ENCODE peak calls at places on chromosomes 6 and 20, in seven cellular contexts. L is CD8-positive, alpha-beta memory T cell; U is adrenal gland; C is tibial artery; Z is substantia nigra; S is GM12878; M is AG04450. D is an unnamed sample.

GRCh38 chr20:17568972-17569471 is 853 bp upstream of the DSTN start:
- DNase-seq in S (no peak), U (peak), M (peak), C (peak), L (peak), Z (peak), D (no peak)

GRCh38 chr6:36657942-36658544 is 20.5 kb upstream of the CDKN1A start:
- DNase-seq in S (no peak), Z (no peak), C (no peak), U (no peak), L (no peak), M (no peak), D (peak)

GRCh38 chr6:73523434-73524123 is 2.7 kb upstream of the EEF1A1 start:
- DNase-seq in L (peak), C (peak), S (no peak), M (no peak), Z (peak), U (peak), D (no peak)

GRCh38 chr6:25041676-25042598 is 106.2 kb upstream of the RIPOR2 start:
- DNase-seq in C (no peak), Z (no peak), S (no peak), U (no peak), L (peak), M (no peak), D (no peak)

GRCh38 chr20:42100137-42100704 is 482.0 kb upstream of the CHD6 start:
- DNase-seq in Z (no peak), M (no peak), U (no peak), L (no peak), C (no peak), S (no peak), D (no peak)

GRCh38 chr6:139017227-139017626 is 11.3 kb upstream of the ABRACL start:
- DNase-seq in Z (no peak), U (no peak), S (no peak), L (no peak), C (no peak), M (no peak), D (no peak)

GRCh38 chr6:75402296-75402695 is 91.3 kb downstream of the FILIP1 start:
- DNase-seq in S (no peak), M (no peak), U (no peak), C (peak), L (no peak), Z (no peak), D (no peak)

GRCh38 chr20:22511943-22512910 is 72.1 kb downstream of the FOXA2 start:
- DNase-seq in U (no peak), M (no peak), L (no peak), Z (no peak), C (no peak), S (no peak), D (peak)

GRCh38 chr6:3108746-3109414 is 9.6 kb upstream of the BPHL start:
- DNase-seq in S (no peak), M (no peak), L (no peak), U (no peak), C (no peak), Z (no peak), D (no peak)

GRCh38 chr6:44800171-44800671 is 412.7 kb downstream of the CDC5L start:
- DNase-seq in S (no peak), L (no peak), C (no peak), U (peak), M (no peak), Z (no peak), D (no peak)

GRCh38 chr6:94272327-94272726 is 853.0 kb upstream of the EPHA7 start:
- DNase-seq in U (no peak), M (no peak), Z (no peak), L (no peak), S (no peak), C (no peak), D (no peak)

GRCh38 chr6:167913699-167914098 is 83.8 kb upstream of the KIF25 start:
- DNase-seq in L (no peak), C (no peak), Z (no peak), M (no peak), S (no peak), U (no peak), D (no peak)

GRCh38 chr6:41963371-41963770 is 21.8 kb upstream of the CCND3 start:
- DNase-seq in U (peak), Z (no peak), C (no peak), S (no peak), M (no peak), L (no peak), D (no peak)

GRCh38 chr6:10215711-10216110 is 199.2 kb downstream of the TFAP2A start:
- DNase-seq in S (no peak), M (no peak), C (no peak), Z (no peak), L (no peak), U (no peak), D (no peak)

GRCh38 chr6:71091946-71092345 is 135.1 kb upstream of the B3GAT2 start:
- DNase-seq in S (no peak), Z (no peak), M (no peak), L (no peak), U (no peak), C (no peak), D (no peak)

GRCh38 chr6:115358616-115359015 is 702.1 kb downstream of the FRK start:
- DNase-seq in M (no peak), Z (no peak), L (no peak), C (no peak), S (no peak), U (no peak), D (no peak)

GRCh38 chr6:161327360-161327953 is 53.6 kb upstream of the AGPAT4 start:
- DNase-seq in Z (no peak), U (no peak), S (no peak), L (no peak), C (no peak), M (no peak), D (no peak)

GRCh38 chr6:142811923-142812322 is 133.1 kb downstream of the HIVEP2 start:
- DNase-seq in C (no peak), Z (no peak), M (no peak), U (no peak), L (no peak), S (no peak), D (no peak)

GRCh38 chr6:77097940-77098339 is 365.4 kb downstream of the HTR1B start:
- DNase-seq in C (no peak), L (no peak), U (no peak), M (no peak), S (no peak), Z (no peak), D (no peak)

GRCh38 chr20:1033751-1034419 is 31.8 kb upstream of the RSPO4 start:
- DNase-seq in C (no peak), Z (no peak), L (no peak), U (no peak), M (no peak), S (no peak), D (no peak)

GRCh38 chr6:163249651-163250101 is 164.8 kb upstream of the QKI start:
- DNase-seq in M (no peak), U (no peak), C (no peak), Z (peak), S (no peak), L (no peak), D (no peak)

GRCh38 chr6:6969761-6970223 is 138.0 kb upstream of the RREB1 start:
- DNase-seq in S (no peak), M (no peak), L (no peak), U (no peak), Z (no peak), C (no peak), D (peak)

GRCh38 chr6:134034951-134035822 is 17.2 kb downstream of the SLC2A12 start:
- DNase-seq in C (no peak), Z (no peak), U (no peak), S (no peak), M (no peak), L (no peak), D (peak)

GRCh38 chr6:87436435-87436834 is 28.7 kb downstream of the CFAP206 start:
- DNase-seq in C (no peak), L (peak), U (peak), M (peak), Z (no peak), S (peak), D (peak)

GRCh38 chr6:42321976-42322375 is 104.3 kb upstream of the MRPS10 start:
- DNase-seq in S (no peak), M (no peak), L (no peak), C (no peak), U (no peak), Z (no peak), D (no peak)

GRCh38 chr6:112243861-112244415 is 10.4 kb downstream of the LAMA4 start:
- DNase-seq in C (no peak), Z (no peak), M (no peak), U (no peak), L (no peak), S (no peak), D (no peak)
- H3K27ac ChIP-seq in C (peak), Z (no peak), M (no peak), U (no peak), L (no peak), S (no peak), D (no peak)

DNA sequence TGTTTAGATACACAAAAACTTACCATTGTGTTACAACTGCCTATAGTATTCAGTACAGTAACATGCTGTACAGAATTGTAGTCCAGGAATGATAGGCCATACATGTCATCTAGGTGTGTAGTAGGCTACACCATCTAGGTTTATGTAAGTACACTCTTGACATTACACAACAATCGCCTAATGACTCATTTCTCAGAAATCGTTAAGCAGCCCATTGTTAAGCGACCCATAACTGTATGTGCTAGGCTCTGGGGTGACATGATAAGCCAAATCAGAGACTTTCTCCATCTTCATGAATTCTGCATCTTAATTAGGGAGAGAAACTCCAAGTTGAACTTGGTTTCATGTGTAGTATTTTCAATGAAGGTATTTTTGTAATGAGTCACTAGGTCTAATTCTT is 17.2 kb downstream of the STK35 start:
- DNase-seq in Z (no peak), U (no peak), L (no peak), S (peak), M (no peak), C (no peak), D (no peak)
- H3K27ac ChIP-seq in Z (no peak), U (no peak), L (no peak), S (no peak), M (no peak), C (no peak), D (no peak)

GRCh38 chr6:37988696-37989095 is 169.2 kb downstream of the ZFAND3 start:
- DNase-seq in M (no peak), C (no peak), U (no peak), Z (no peak), S (no peak), L (no peak), D (no peak)

GRCh38 chr6:37987008-37987407 is 167.5 kb downstream of the ZFAND3 start:
- DNase-seq in U (no peak), L (no peak), M (no peak), Z (no peak), S (no peak), C (no peak), D (no peak)

GRCh38 chr6:37985355-37985754 is 165.8 kb downstream of the ZFAND3 start:
- DNase-seq in L (peak), M (no peak), U (no peak), Z (no peak), S (no peak), C (no peak), D (no peak)

GRCh38 chr6:37987559-37987958 is 168.0 kb downstream of the ZFAND3 start:
- DNase-seq in S (no peak), C (no peak), U (no peak), M (no peak), L (no peak), Z (no peak), D (no peak)

GRCh38 chr6:37988131-37988530 is 168.6 kb downstream of the ZFAND3 start:
- DNase-seq in C (no peak), M (peak), L (no peak), S (no peak), U (no peak), Z (no peak), D (no peak)
- H3K27ac ChIP-seq in C (peak), M (no peak), L (no peak), S (no peak), U (peak), Z (no peak), D (no peak)

GRCh38 chr6:15508363-15509330 is 154.2 kb downstream of the DTNBP1 start:
- DNase-seq in L (no peak), C (peak), Z (no peak), U (no peak), S (no peak), M (no peak), D (no peak)

GRCh38 chr6:15507746-15508145 is 155.1 kb downstream of the DTNBP1 start:
- DNase-seq in S (no peak), Z (no peak), C (peak), M (no peak), L (no peak), U (no peak), D (no peak)

GRCh38 chr6:15510536-15511247 is 152.1 kb downstream of the DTNBP1 start:
- DNase-seq in L (no peak), M (no peak), S (no peak), U (no peak), C (no peak), Z (peak), D (no peak)

GRCh38 chr6:15510121-15510520 is 152.7 kb downstream of the DTNBP1 start:
- DNase-seq in C (no peak), Z (no peak), S (no peak), L (no peak), U (no peak), M (no peak), D (no peak)

DNA sequence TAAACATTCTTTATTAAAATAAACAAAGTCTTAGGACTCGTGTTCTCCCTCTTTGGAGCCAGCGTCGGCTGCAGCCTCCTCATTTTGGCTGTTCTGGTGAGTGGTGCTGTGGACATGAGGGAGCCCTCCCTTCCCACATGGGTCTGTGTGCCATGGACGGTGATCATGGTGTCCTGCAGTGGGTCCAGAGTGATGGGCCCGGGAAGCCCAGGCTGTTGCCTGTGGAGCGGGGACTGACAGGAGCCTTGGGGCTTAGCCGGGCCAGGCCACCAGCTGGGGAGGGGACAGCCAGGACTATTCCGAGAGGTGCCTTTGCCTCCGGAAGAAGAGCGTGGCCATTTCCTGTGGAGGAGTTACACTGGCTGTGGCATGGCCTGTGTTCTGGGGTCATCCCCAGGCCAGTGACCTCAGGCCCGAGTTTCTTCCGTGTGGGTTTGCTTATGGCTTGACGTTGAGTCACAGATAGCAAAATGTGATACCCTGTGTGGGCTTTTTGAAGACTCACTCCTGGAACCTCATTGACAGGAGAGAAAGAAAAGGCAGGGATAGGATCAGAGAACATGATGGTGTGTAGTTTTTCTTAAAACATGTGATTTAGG is 153.4 kb downstream of the DTNBP1 start:
- DNase-seq in U (no peak), M (no peak), C (peak), Z (no peak), L (no peak), S (no peak), D (no peak)
- H3K27ac ChIP-seq in U (no peak), M (no peak), C (no peak), Z (no peak), L (peak), S (no peak), D (no peak)

GRCh38 chr20:60252866-60253265 is 294.6 kb downstream of the CDH26 start:
- DNase-seq in L (no peak), S (no peak), C (no peak), U (no peak), M (no peak), Z (no peak), D (no peak)

GRCh38 chr20:60253471-60253870 is 295.2 kb downstream of the CDH26 start:
- DNase-seq in Z (no peak), S (no peak), L (no peak), M (no peak), C (no peak), U (no peak), D (no peak)

GRCh38 chr20:60249436-60249835 is 291.2 kb downstream of the CDH26 start:
- DNase-seq in U (peak), Z (no peak), L (no peak), S (no peak), C (no peak), M (peak), D (peak)

GRCh38 chr20:60246751-60247150 is 288.5 kb downstream of the CDH26 start:
- DNase-seq in Z (no peak), S (no peak), C (no peak), U (no peak), L (no peak), M (no peak), D (no peak)

DNA sequence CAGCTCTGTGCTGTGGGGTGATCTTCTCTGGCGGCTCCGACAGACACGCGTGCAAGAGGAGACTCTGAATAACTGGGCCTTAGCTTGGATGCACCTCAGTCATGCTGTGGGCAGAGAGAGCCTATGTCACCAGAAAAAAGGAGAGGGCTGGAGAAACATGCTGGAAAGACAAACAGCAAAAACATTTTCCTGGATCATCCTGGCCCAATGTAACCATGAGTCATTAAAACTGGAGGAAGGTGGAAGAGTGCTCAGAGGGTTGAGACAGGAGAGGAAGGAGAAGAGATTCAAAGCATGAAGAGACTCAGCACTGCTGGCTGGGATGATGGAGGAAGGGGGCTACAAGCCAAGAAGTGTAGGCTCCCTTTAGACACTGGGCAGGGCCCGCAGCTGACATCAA is 292.0 kb downstream of the CDH26 start:
- DNase-seq in L (no peak), Z (no peak), S (no peak), C (no peak), M (no peak), U (no peak), D (no peak)
- H3K27ac ChIP-seq in L (no peak), Z (no peak), S (no peak), C (no peak), M (peak), U (no peak), D (no peak)

DNA sequence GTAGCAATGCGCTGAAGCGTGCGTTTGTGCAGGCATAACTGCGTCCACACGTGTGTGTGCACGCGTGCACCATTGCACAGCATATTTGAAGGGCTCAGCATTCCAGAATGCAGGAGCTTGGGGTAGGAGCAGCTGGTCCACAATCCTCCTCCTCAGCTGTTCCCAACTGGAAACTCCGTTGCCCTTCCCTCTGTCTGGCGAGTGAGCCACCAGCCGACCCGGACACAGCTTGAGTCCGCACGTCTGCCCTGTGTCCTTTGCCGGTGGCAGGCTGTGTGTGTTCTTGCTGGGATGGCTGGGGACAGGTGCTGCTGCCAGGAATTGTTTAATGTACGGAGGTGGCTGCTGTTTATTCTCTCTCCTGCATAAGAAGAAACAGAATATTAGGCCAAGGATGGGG is 110.3 kb downstream of the SASH1 start:
- DNase-seq in L (no peak), U (no peak), S (no peak), Z (no peak), M (no peak), C (no peak), D (no peak)
- H3K27ac ChIP-seq in L (no peak), U (no peak), S (no peak), Z (peak), M (no peak), C (no peak), D (no peak)

GRCh38 chr20:48782901-48783308 is 44.9 kb downstream of the PREX1 start:
- DNase-seq in Z (no peak), S (no peak), L (no peak), U (no peak), M (no peak), C (no peak), D (no peak)
- H3K27ac ChIP-seq in Z (no peak), S (peak), L (peak), U (no peak), M (no peak), C (no peak), D (no peak)